ENCODE peak calls at places on chromosomes 16 and 17, in ten cellular contexts. L, P, V, M, T, G, E, Y, I and K are unnamed samples.
A peak's percentile ranks its signal among the peaks of the same experiment; 100 is the strongest.

GRCh38 chr16:20385844-20386832 is 18.4 kb downstream of the PDILT start:
- DNase-seq in Y (peak; percentile 63), G (peak; percentile 56), P (peak; percentile 64), V (peak; percentile 51), E (peak; percentile 73), M (peak; percentile 83), T (peak; percentile 81), I (peak; percentile 82), L (peak; percentile 70), K (peak; percentile 27)

GRCh38 chr17:11278186-11278983 is 37.4 kb downstream of the SHISA6 start:
- DNase-seq in T (no peak), G (no peak), L (no peak), Y (no peak), P (no peak), V (no peak), I (no peak), M (no peak), E (no peak), K (no peak)

GRCh38 chr16:15398618-15399316 is 3.2 kb downstream of the MPV17L start:
- DNase-seq in M (no peak), P (no peak), I (no peak), G (no peak), Y (no peak), E (no peak), T (peak; percentile 23), L (no peak), V (no peak), K (no peak)

GRCh38 chr16:80583466-80583865 is 42.7 kb downstream of the DYNLRB2 start:
- DNase-seq in I (no peak), Y (no peak), L (peak; percentile 70), M (no peak), V (no peak), T (no peak), G (no peak), E (no peak), P (peak; percentile 43), K (peak; percentile 53)

GRCh38 chr17:10603889-10604288 is 53.2 kb downstream of the MYH3 start:
- DNase-seq in Y (no peak), P (no peak), V (no peak), L (no peak), E (no peak), G (no peak), T (no peak), M (no peak), I (no peak), K (no peak)

GRCh38 chr17:48551601-48552452 is 6.9 kb upstream of the HOXB2 start:
- DNase-seq in T (peak; percentile 51), V (no peak), Y (no peak), G (no peak), E (no peak), P (no peak), M (no peak), L (no peak), I (no peak), K (no peak)

GRCh38 chr17:76734080-76734840 is 2.9 kb downstream of the SRSF2 start:
- DNase-seq in G (no peak), L (no peak), I (no peak), Y (no peak), P (peak; percentile 61), M (no peak), V (no peak), E (no peak), T (no peak), K (peak; percentile 46)

GRCh38 chr16:48479319-48479718 is 94.1 kb upstream of the SIAH1 start:
- DNase-seq in T (no peak), G (no peak), V (no peak), P (no peak), I (no peak), L (no peak), Y (no peak), E (no peak), M (no peak), K (no peak)

GRCh38 chr17:80859004-80859941 is 132.4 kb upstream of the CHMP6 start:
- DNase-seq in G (peak; percentile 54), L (no peak), T (peak; percentile 44), I (peak; percentile 73), M (no peak), V (peak; percentile 30), P (peak; percentile 83), Y (no peak), E (no peak), K (peak; percentile 94)

GRCh38 chr17:27224526-27225315 is 69.2 kb upstream of the WSB1 start:
- DNase-seq in Y (no peak), V (no peak), E (no peak), M (no peak), I (no peak), L (no peak), G (no peak), T (no peak), P (peak; percentile 69), K (no peak)

GRCh38 chr16:23821875-23822688 is 13.7 kb upstream of the PRKCB start:
- DNase-seq in G (no peak), L (no peak), V (no peak), P (no peak), T (no peak), E (no peak), Y (no peak), I (no peak), M (no peak), K (no peak)

GRCh38 chr17:17798573-17799255 is 38.1 kb downstream of the SREBF1 start:
- DNase-seq in E (no peak), V (no peak), G (no peak), Y (no peak), M (no peak), P (no peak), L (no peak), I (no peak), T (no peak), K (no peak)

GRCh38 chr16:81610144-81610842 is 165.7 kb downstream of the CMIP start:
- DNase-seq in L (no peak), P (peak; percentile 59), T (no peak), E (no peak), V (peak; percentile 43), G (peak; percentile 45), I (no peak), M (no peak), Y (no peak), K (peak; percentile 86)

GRCh38 chr16:29028457-29029167 is 43.8 kb downstream of the LAT start:
- DNase-seq in Y (no peak), I (peak; percentile 51), L (no peak), V (no peak), G (no peak), E (no peak), M (no peak), T (peak; percentile 23), P (no peak), K (peak; percentile 19)

GRCh38 chr16:27084296-27085065 is 17.8 kb downstream of the C16orf82 start:
- DNase-seq in P (peak; percentile 17), I (peak; percentile 47), G (no peak), Y (no peak), V (no peak), E (no peak), L (no peak), T (no peak), M (peak; percentile 46), K (no peak)

GRCh38 chr16:51084074-51084928 is 66.8 kb downstream of the SALL1 start:
- DNase-seq in Y (no peak), T (no peak), M (no peak), V (no peak), I (no peak), G (no peak), P (peak; percentile 1), L (no peak), E (no peak), K (peak; percentile 2)

DNA sequence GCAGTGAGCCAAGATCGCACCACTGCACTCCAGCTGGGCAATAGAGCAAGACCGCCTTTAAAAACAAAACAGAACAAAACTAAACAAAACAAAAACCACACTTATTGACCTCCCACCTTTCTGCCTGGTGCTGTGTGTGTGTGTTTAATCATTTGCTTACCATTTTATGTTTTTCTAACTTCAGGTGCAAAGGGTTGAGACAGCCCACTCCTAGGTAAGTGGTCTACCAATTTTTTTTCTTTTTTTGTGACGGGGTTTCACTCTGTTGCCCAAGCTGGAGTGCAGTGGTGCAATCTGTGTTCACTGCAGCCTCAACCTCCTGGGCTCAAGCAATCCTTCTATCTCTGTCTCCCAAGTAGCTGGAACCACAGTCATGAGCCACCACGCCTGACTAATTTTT is 65.8 kb downstream of the SALL1 start:
- DNase-seq in L (no peak), E (no peak), G (no peak), P (no peak), Y (no peak), T (no peak), M (no peak), V (no peak), I (no peak), K (no peak)
- TF ChIP-seq CTCF in L (no peak), E (no peak), G (no peak), P (no peak), Y (no peak), T (no peak), M (no peak), V (no peak), I (no peak), K (no peak)

GRCh38 chr16:53542283-53542682 is 39.3 kb upstream of the AKTIP start:
- DNase-seq in P (no peak), Y (no peak), M (no peak), T (peak; percentile 79), I (no peak), E (no peak), G (no peak), L (no peak), V (no peak), K (no peak)
- TF ChIP-seq CTCF in P (no peak), Y (no peak), M (no peak), T (peak; percentile 57), I (no peak), E (no peak), G (no peak), L (no peak), V (no peak), K (no peak)

GRCh38 chr17:83174859-83175550 is 95.6 kb downstream of the METRNL start:
- DNase-seq in T (no peak), L (no peak), I (no peak), E (no peak), P (no peak), Y (no peak), V (no peak), M (no peak), G (no peak), K (no peak)
- TF ChIP-seq CTCF in T (peak; percentile 15), L (no peak), I (no peak), E (no peak), P (peak; percentile 1), Y (no peak), V (no peak), M (no peak), G (no peak), K (peak; percentile 37)

DNA sequence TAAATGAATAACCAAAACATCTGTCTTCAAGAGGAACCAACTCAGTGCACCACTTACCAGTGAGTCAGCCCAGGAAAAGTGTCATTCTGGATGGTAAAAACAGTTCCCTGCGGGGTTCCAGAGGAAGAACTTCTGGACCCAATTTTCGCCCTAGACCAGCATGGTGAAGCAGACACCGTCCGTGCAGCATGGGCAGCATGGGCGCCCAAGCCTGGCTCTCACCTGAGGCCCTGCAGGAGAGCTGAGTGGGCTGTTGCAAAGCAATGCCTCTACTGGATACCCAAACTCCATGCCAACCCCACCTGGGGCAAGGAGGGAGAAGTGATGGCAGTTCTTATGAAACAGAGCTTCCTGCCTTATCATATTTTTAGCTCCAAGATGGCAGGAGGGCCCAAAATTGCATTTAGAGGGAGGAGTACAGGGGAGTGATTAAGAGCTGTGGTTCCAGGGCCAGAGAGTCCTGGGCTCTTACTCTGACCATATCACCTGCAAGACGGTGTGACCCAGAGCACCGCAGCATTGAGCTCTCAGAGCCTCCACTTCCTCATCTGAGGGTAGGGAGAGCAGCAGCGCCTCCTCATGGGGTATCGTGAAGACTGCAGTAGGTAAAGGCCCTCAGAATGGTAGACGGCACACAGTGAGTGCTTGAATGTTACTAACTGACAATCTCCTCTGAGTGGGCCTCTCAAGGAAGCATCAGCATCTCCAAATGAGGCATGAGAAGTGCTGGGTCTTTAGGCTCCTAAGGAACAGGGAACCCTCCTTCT is 16.6 kb upstream of the INPP5K start:
- DNase-seq in Y (no peak), I (no peak), V (no peak), P (peak; percentile 29), G (no peak), T (peak; percentile 81), M (peak; percentile 53), L (peak; percentile 64), E (no peak), K (no peak)
- TF ChIP-seq CTCF in Y (peak; percentile 29), I (peak; percentile 54), V (no peak), P (peak; percentile 49), G (peak; percentile 2), T (peak; percentile 90), M (no peak), L (peak; percentile 33), E (peak; percentile 31), K (peak; percentile 46)